ENCODE peak calls at places on chromosomes 7 and 10, in nine cellular contexts. F is ACHN; M is anterior cingulate cortex; G is EH; T is COLO829; Z is activated CD8-positive, alpha-beta memory T cell treated with anti-CD3 and anti-CD28 coated beads, Interleukin-2, amount 50 U/mL, for 4 hours; B is AG08395; E is left ventricle myocardium superior; X is suprapubic skin. H is an unnamed sample.

GRCh38 chr7:70563960-70564359 is 568.0 kb upstream of the GALNT17 start:
- DNase-seq in F (no peak), M (no peak), G (no peak), T (no peak), Z (no peak), B (no peak), E (no peak), X (no peak), H (no peak)

GRCh38 chr7:47698386-47698785 is 116.5 kb upstream of the TNS3 start:
- DNase-seq in F (no peak), M (no peak), G (no peak), T (no peak), Z (no peak), B (no peak), E (no peak), X (no peak), H (no peak)

GRCh38 chr10:1151071-1152033 is 95.2 kb downstream of the WDR37 start:
- DNase-seq in F (peak; percentile 78), M (no peak), G (no peak), T (no peak), Z (no peak), B (no peak), E (no peak), X (no peak), H (peak; percentile 29)

GRCh38 chr10:12727832-12728215 is 273.7 kb downstream of the CCDC3 start:
- DNase-seq in F (no peak), M (no peak), G (no peak), T (no peak), Z (no peak), B (no peak), E (no peak), X (no peak), H (no peak)

GRCh38 chr7:1291846-1292765 is 59.4 kb downstream of the UNCX start:
- DNase-seq in F (no peak), M (no peak), G (no peak), T (no peak), Z (no peak), B (no peak), E (peak; percentile 23), X (no peak), H (no peak)

GRCh38 chr10:124906551-124907001 is 35.3 kb upstream of the ZRANB1 start:
- DNase-seq in F (no peak), M (no peak), G (peak; percentile 95), T (no peak), Z (no peak), B (peak; percentile 77), E (no peak), X (no peak), H (no peak)

GRCh38 chr10:73923935-73924598 is 13.1 kb downstream of the PLAU start:
- DNase-seq in F (no peak), M (no peak), G (peak; percentile 65), T (no peak), Z (no peak), B (no peak), E (no peak), X (no peak), H (no peak)

GRCh38 chr7:92833766-92834605 is 2.4 kb downstream of the CDK6 start:
- DNase-seq in F (peak; percentile 87), M (peak; percentile 66), G (peak; percentile 82), T (peak; percentile 45), Z (peak; percentile 80), B (peak; percentile 58), E (peak; percentile 91), X (peak; percentile 83), H (peak; percentile 76)

GRCh38 chr10:98410759-98411158 is 4.2 kb downstream of the PYROXD2 start:
- DNase-seq in F (no peak), M (no peak), G (no peak), T (no peak), Z (no peak), B (no peak), E (no peak), X (no peak), H (no peak)

GRCh38 chr10:123863721-123864432 is 27.7 kb downstream of the CPXM2 start:
- DNase-seq in F (no peak), M (no peak), G (no peak), T (no peak), Z (no peak), B (no peak), E (no peak), X (no peak), H (no peak)

GRCh38 chr7:117269417-117269816 is 53.4 kb downstream of the WNT2 start:
- DNase-seq in F (peak; percentile 60), M (no peak), G (peak; percentile 97), T (peak; percentile 94), Z (no peak), B (peak; percentile 84), E (no peak), X (no peak), H (no peak)

GRCh38 chr7:134827436-134827835 is 48.0 kb downstream of the CALD1 start:
- DNase-seq in F (no peak), M (no peak), G (no peak), T (no peak), Z (no peak), B (no peak), E (no peak), X (no peak), H (no peak)

GRCh38 chr10:130921461-130921860 is 390.1 kb downstream of the TCERG1L start:
- DNase-seq in F (no peak), M (no peak), G (no peak), T (no peak), Z (no peak), B (no peak), E (no peak), X (no peak), H (peak; percentile 16)

GRCh38 chr7:144842377-144842851 is 6.6 kb upstream of the TPK1 start:
- DNase-seq in F (no peak), M (no peak), G (no peak), T (no peak), Z (no peak), B (no peak), E (peak; percentile 28), X (no peak), H (no peak)